ENCODE peak calls at places on chromosomes 12 and 14, in five cellular contexts. X is Right ventricle myocardium inferior, P is ELR, S is uterus, Y is GM10248. A is an unnamed sample.

GRCh38 chr14:69079188-69079742 is 73.7 kb downstream of the DCAF5 start:
- DNase-seq in X (no peak), P (peak), S (no peak), Y (no peak), A (no peak)

GRCh38 chr14:76500011-76500410 is 124.1 kb downstream of the ESRRB start:
- DNase-seq in X (no peak), P (peak), S (no peak), Y (no peak), A (no peak)

GRCh38 chr12:14260011-14260993 is 105.2 kb upstream of the ATF7IP start:
- DNase-seq in X (peak), P (peak), S (peak), Y (no peak), A (peak)

GRCh38 chr12:28527631-28528249 is 337.5 kb downstream of the CCDC91 start:
- DNase-seq in X (peak), P (no peak), S (no peak), Y (no peak), A (no peak)

GRCh38 chr14:93926209-93926872 is 803 bp upstream of the FAM181A start:
- DNase-seq in X (no peak), P (no peak), S (no peak), Y (no peak), A (no peak)

GRCh38 chr12:47954058-47954457 is 9.3 kb upstream of the TMEM106C start:
- DNase-seq in X (no peak), P (no peak), S (no peak), Y (no peak), A (no peak)

GRCh38 chr12:57404966-57405640 is 25.7 kb downstream of the R3HDM2 start:
- DNase-seq in X (no peak), P (no peak), S (no peak), Y (no peak), A (no peak)

GRCh38 chr14:64149921-64150320 is 144.2 kb downstream of the ESR2 start:
- DNase-seq in X (no peak), P (no peak), S (no peak), Y (no peak), A (no peak)

GRCh38 chr12:6765048-6765633 is 1.0 kb upstream of the PTMS start:
- DNase-seq in X (no peak), P (peak), S (no peak), Y (no peak), A (no peak)

GRCh38 chr12:124567035-124567672 is at the start of gene NCOR2:
- DNase-seq in X (no peak), P (peak), S (peak), Y (peak), A (no peak)

GRCh38 chr14:83197271-83197670 is 1663.6 kb upstream of the SEL1L start:
- DNase-seq in X (no peak), P (no peak), S (no peak), Y (no peak), A (no peak)

GRCh38 chr12:67422081-67422480 is 152.9 kb downstream of the CAND1 start:
- DNase-seq in X (no peak), P (no peak), S (no peak), Y (no peak), A (no peak)

GRCh38 chr12:92034858-92035401 is 110.7 kb downstream of the BTG1 start:
- DNase-seq in X (no peak), P (peak), S (peak), Y (peak), A (no peak)

GRCh38 chr14:98136019-98136418 is 1136.0 kb downstream of the BCL11B start:
- DNase-seq in X (no peak), P (no peak), S (no peak), Y (no peak), A (no peak)

GRCh38 chr14:51564460-51564859 is 87.2 kb upstream of the FRMD6 start:
- DNase-seq in X (no peak), P (no peak), S (no peak), Y (no peak), A (no peak)

GRCh38 chr14:99191663-99192621 is 80.1 kb downstream of the BCL11B start:
- DNase-seq in X (peak), P (peak), S (peak), Y (no peak), A (peak)